ENCODE peak calls at places on chromosome 13, in eight cellular contexts. U is mammary epithelial cell; C is psoas muscle; D is neural crest cell; I is stimulated activated CD8-positive, alpha-beta memory T cell treated with anti-CD3 and anti-CD28 coated beads, Interleukin-2, amount 100 ng/mL, for 48 hours; T is T47D; R is mucosa of descending colon; B is neuronal stem cell. O is an unnamed sample.

GRCh38 chr13:77460195-77460594 is 75.3 kb upstream of the SCEL start:
- DNase-seq in U (no peak), D (no peak), I (no peak), T (no peak), B (no peak), C (no peak), R (peak), O (no peak)

GRCh38 chr13:103157434-103158145 is 91.4 kb upstream of the SLC10A2 start:
- DNase-seq in R (no peak), B (no peak), T (no peak), D (no peak), C (no peak), U (no peak), I (no peak), O (no peak)

GRCh38 chr13:49298903-49299605 is 51.3 kb downstream of the CDADC1 start:
- DNase-seq in B (no peak), U (peak), R (no peak), I (no peak), T (no peak), D (no peak), C (no peak), O (no peak)

GRCh38 chr13:24328145-24328544 is 18.8 kb downstream of the C1QTNF9 start:
- DNase-seq in B (no peak), I (no peak), D (no peak), U (no peak), R (peak), C (no peak), T (no peak), O (no peak)

GRCh38 chr13:112744306-112745021 is 54.6 kb downstream of the ATP11A start:
- DNase-seq in B (no peak), I (no peak), C (no peak), D (no peak), R (no peak), T (no peak), U (peak), O (no peak)

GRCh38 chr13:108276060-108276459 is 6.5 kb downstream of the TNFSF13B start:
- DNase-seq in C (peak), B (no peak), U (no peak), D (no peak), I (no peak), T (no peak), R (peak), O (no peak)

GRCh38 chr13:80227645-80228044 is 113.3 kb downstream of the SPRY2 start:
- DNase-seq in T (no peak), C (no peak), U (no peak), D (no peak), R (no peak), I (no peak), B (no peak), O (no peak)

GRCh38 chr13:101661839-101662238 is 209.4 kb downstream of the ITGBL1 start:
- DNase-seq in T (no peak), D (no peak), I (no peak), C (no peak), B (peak), U (no peak), R (no peak), O (no peak)

GRCh38 chr13:95791084-95791722 is 114.3 kb downstream of the DNAJC3 start:
- DNase-seq in U (no peak), C (no peak), B (no peak), R (no peak), D (no peak), I (no peak), T (no peak), O (no peak)

GRCh38 chr13:53112522-53112921 is 83.9 kb downstream of the OLFM4 start:
- DNase-seq in D (no peak), T (no peak), R (no peak), B (no peak), C (no peak), I (no peak), U (no peak), O (no peak)

GRCh38 chr13:89763011-89763410 is 1584.5 kb upstream of the MIR17HG start:
- DNase-seq in B (no peak), D (no peak), T (no peak), R (no peak), C (no peak), U (peak), I (no peak), O (no peak)

GRCh38 chr13:21106089-21106488 is 44.7 kb upstream of the LATS2 start:
- DNase-seq in T (no peak), B (no peak), U (no peak), D (no peak), C (no peak), I (no peak), R (no peak), O (no peak)

GRCh38 chr13:112771139-112771876 is 81.5 kb downstream of the ATP11A start:
- DNase-seq in D (no peak), I (no peak), C (no peak), U (no peak), R (no peak), B (no peak), T (no peak), O (no peak)

GRCh38 chr13:78608705-78609463 is 5.5 kb upstream of the POU4F1 start:
- DNase-seq in D (no peak), T (peak), U (no peak), I (no peak), C (no peak), R (peak), B (peak), O (no peak)

GRCh38 chr13:27353653-27354052 is 70.8 kb upstream of the GTF3A start:
- DNase-seq in R (no peak), B (no peak), T (no peak), D (no peak), U (no peak), I (no peak), C (no peak), O (no peak)

GRCh38 chr13:74778946-74779345 is 644.7 kb upstream of the KLF12 start:
- DNase-seq in T (no peak), U (no peak), B (no peak), C (no peak), D (no peak), I (no peak), R (no peak), O (no peak)

GRCh38 chr13:40589285-40590109 is 76.9 kb downstream of the FOXO1 start:
- DNase-seq in T (no peak), C (peak), I (no peak), B (peak), R (peak), U (peak), D (no peak), O (no peak)